ENCODE peak calls at places on chromosomes 1 and 21, in ten cellular contexts. V is left lung; X is CD8-positive, alpha-beta memory T cell; S is naive thymus-derived CD4-positive, alpha-beta T cell; R is stomach; F is dorsolateral prefrontal cortex; P is heart left ventricle; E is A549; M is lower lobe of right lung; Z is pancreas. K is an unnamed sample.

GRCh38 chr1:221963742-221964141 is 221.9 kb upstream of the DUSP10 start:
- DNase-seq in V (no peak), X (no peak), S (no peak), R (no peak), F (no peak), P (no peak), E (no peak), M (no peak), Z (no peak), K (no peak)

GRCh38 chr1:41464886-41465285 is 19.6 kb downstream of the EDN2 start:
- DNase-seq in V (no peak), X (no peak), S (no peak), R (no peak), F (no peak), P (no peak), E (no peak), M (no peak), Z (no peak), K (no peak)

GRCh38 chr1:174153085-174153824 is 6.1 kb upstream of the RABGAP1L start:
- DNase-seq in V (no peak), X (no peak), S (peak; percentile 12), R (no peak), F (no peak), P (no peak), E (no peak), M (no peak), Z (no peak), K (no peak)

GRCh38 chr1:64624446-64624766 is 120.5 kb upstream of the RAVER2 start:
- DNase-seq in V (no peak), X (no peak), S (no peak), R (no peak), F (no peak), P (peak; percentile 15), E (no peak), M (no peak), Z (no peak), K (peak; percentile 6)

GRCh38 chr1:43423672-43424550 is 29.8 kb downstream of the HYI start:
- DNase-seq in V (no peak), X (no peak), S (no peak), R (peak; percentile 38), F (no peak), P (no peak), E (no peak), M (no peak), Z (no peak), K (no peak)

GRCh38 chr1:71210746-71211145 is 129.9 kb upstream of the ZRANB2 start:
- DNase-seq in V (no peak), X (no peak), S (no peak), R (no peak), F (no peak), P (no peak), E (no peak), M (no peak), Z (no peak), K (no peak)

GRCh38 chr1:234619071-234619480 is 9.1 kb upstream of the IRF2BP2 start:
- DNase-seq in V (no peak), X (no peak), S (no peak), R (no peak), F (no peak), P (no peak), E (no peak), M (no peak), Z (no peak), K (no peak)

GRCh38 chr1:183355797-183356196 is 62.4 kb downstream of the NMNAT2 start:
- DNase-seq in V (no peak), X (no peak), S (no peak), R (no peak), F (no peak), P (no peak), E (no peak), M (no peak), Z (no peak), K (no peak)

GRCh38 chr1:231862611-231863010 is 236.0 kb downstream of the DISC1 start:
- DNase-seq in V (no peak), X (no peak), S (no peak), R (no peak), F (no peak), P (no peak), E (no peak), M (no peak), Z (no peak), K (no peak)

GRCh38 chr1:112937070-112937469 is 18.9 kb downstream of the SLC16A1 start:
- DNase-seq in V (no peak), X (no peak), S (no peak), R (no peak), F (no peak), P (no peak), E (no peak), M (no peak), Z (no peak), K (no peak)

GRCh38 chr1:109274533-109275476 is 8.1 kb downstream of the PSRC1 start:
- DNase-seq in V (peak; percentile 83), X (no peak), S (no peak), R (peak; percentile 74), F (no peak), P (no peak), E (peak; percentile 76), M (peak; percentile 84), Z (no peak), K (no peak)

GRCh38 chr1:111802110-111802509 is 46.4 kb downstream of the DDX20 start:
- DNase-seq in V (no peak), X (no peak), S (no peak), R (no peak), F (no peak), P (peak; percentile 21), E (no peak), M (no peak), Z (no peak), K (peak; percentile 27)

GRCh38 chr1:51331206-51332100 is 1.1 kb upstream of the TTC39A start:
- DNase-seq in V (peak; percentile 58), X (no peak), S (no peak), R (peak; percentile 50), F (no peak), P (no peak), E (peak; percentile 62), M (no peak), Z (peak; percentile 60), K (peak; percentile 30)

GRCh38 chr1:228096416-228097332 is 6.5 kb downstream of the C1orf35 start:
- DNase-seq in V (peak; percentile 22), X (no peak), S (no peak), R (no peak), F (peak; percentile 23), P (no peak), E (no peak), M (no peak), Z (no peak), K (no peak)

GRCh38 chr21:17542371-17542992 is 29.6 kb downstream of the CXADR start:
- DNase-seq in V (no peak), X (no peak), S (no peak), R (no peak), F (no peak), P (no peak), E (no peak), M (no peak), Z (no peak), K (no peak)

GRCh38 chr1:42742617-42743301 is 2.7 kb upstream of the CLDN19 start:
- DNase-seq in V (no peak), X (no peak), S (no peak), R (no peak), F (no peak), P (no peak), E (no peak), M (no peak), Z (no peak), K (no peak)

GRCh38 chr1:231171623-231172197 is 9.9 kb downstream of the TRIM67 start:
- DNase-seq in V (no peak), X (no peak), S (no peak), R (no peak), F (no peak), P (no peak), E (no peak), M (no peak), Z (no peak), K (no peak)

GRCh38 chr1:209845405-209845725 is 17.6 kb downstream of the UTP25 start:
- DNase-seq in V (no peak), X (no peak), S (no peak), R (no peak), F (no peak), P (no peak), E (no peak), M (no peak), Z (no peak), K (no peak)

GRCh38 chr21:33586927-33587326 is 1.6 kb downstream of the DONSON start:
- DNase-seq in V (no peak), X (no peak), S (no peak), R (no peak), F (no peak), P (no peak), E (no peak), M (no peak), Z (no peak), K (no peak)
- H3K4me3 ChIP-seq in V (no peak overlapping the region), X (no peak overlapping the region), S (no peak overlapping the region), R (no peak overlapping the region), F (no peak overlapping the region), P (no peak overlapping the region), E (peak overlapping the region; percentile 89), M (no peak overlapping the region), Z (no peak overlapping the region), K (no peak overlapping the region)

DNA sequence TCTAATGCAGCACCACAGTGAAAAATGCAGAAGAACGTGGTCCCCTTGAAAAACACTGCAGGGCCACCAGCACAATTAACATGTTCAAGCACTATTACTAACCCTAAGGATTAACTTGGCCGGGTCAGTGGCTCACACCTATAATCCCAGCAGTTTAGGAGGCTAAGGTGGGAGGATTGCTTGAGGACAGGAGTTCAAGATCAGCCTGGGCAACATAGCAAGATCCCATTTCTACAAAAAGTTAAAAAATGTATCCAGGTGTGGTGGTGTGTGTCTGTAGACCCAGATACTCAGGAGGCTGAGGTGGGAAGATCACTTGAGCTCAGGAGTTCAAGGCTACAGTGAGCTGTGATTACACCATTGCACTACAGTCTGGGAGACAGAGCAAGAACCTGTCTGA is 2.9 kb downstream of the ARNT start:
- DNase-seq in V (no peak), X (no peak), S (no peak), R (no peak), F (no peak), P (no peak), E (no peak), M (no peak), Z (no peak), K (no peak)
- H3K27ac ChIP-seq in V (no peak overlapping the region), X (no peak overlapping the region), S (no peak overlapping the region), R (no peak overlapping the region), F (no peak overlapping the region), P (no peak overlapping the region), E (no peak overlapping the region), M (no peak overlapping the region), Z (no peak overlapping the region), K (no peak overlapping the region)

GRCh38 chr1:162666006-162666645 is 33.9 kb downstream of the DDR2 start:
- DNase-seq in V (no peak), X (no peak), S (no peak), R (no peak), F (no peak), P (no peak), E (no peak), M (no peak), Z (no peak), K (no peak)
- H3K4me3 ChIP-seq in V (no peak overlapping the region), X (no peak overlapping the region), S (no peak overlapping the region), R (no peak overlapping the region), F (no peak overlapping the region), P (no peak overlapping the region), E (no peak overlapping the region), M (no peak overlapping the region), Z (no peak overlapping the region), K (no peak overlapping the region)

DNA sequence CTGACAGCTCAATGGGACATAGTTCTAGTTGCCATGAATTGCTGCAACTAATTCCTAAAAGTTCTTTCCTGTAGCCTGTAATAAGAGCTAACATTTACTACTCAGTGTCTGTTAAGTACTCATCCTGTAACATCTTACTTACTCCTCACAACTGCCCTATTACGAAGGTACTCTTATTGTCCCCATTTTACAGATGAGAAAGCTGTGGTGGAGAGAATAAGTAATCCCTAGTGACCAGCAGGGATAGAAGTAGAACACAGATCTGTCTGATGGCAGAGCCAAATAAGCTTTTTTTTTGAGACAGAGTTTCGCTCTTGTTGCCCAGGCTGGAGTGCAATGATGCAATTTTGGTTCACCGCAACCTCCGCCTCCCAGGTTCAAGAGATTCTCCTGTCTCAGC is 3.1 kb downstream of the STK40 start:
- DNase-seq in V (no peak), X (no peak), S (no peak), R (no peak), F (no peak), P (no peak), E (no peak), M (no peak), Z (no peak), K (no peak)
- H3K27ac ChIP-seq in V (no peak overlapping the region), X (no peak overlapping the region), S (no peak overlapping the region), R (peak overlapping the region; percentile 98), F (no peak overlapping the region), P (no peak overlapping the region), E (no peak overlapping the region), M (no peak overlapping the region), Z (peak overlapping the region; percentile 98), K (peak overlapping the region; percentile 7)